ENCODE peak calls at places on chromosomes 3 and 15, in ten cellular contexts. Y, F, J, R, O, A, V, W, B and H are unnamed samples.

GRCh38 chr3:149465351-149465883 is 9.1 kb upstream of the TM4SF4 start:
- DNase-seq in Y (no peak), F (no peak), J (no peak), R (no peak), O (no peak), A (no peak), V (no peak), W (no peak), B (no peak), H (no peak)

GRCh38 chr3:5035113-5035512 is 55.9 kb downstream of the BHLHE40 start:
- DNase-seq in Y (no peak), F (no peak), J (no peak), R (no peak), O (no peak), A (no peak), V (no peak), W (no peak), B (no peak), H (no peak)

GRCh38 chr3:138165061-138165460 is 9.7 kb downstream of the DBR1 start:
- DNase-seq in Y (no peak), F (no peak), J (no peak), R (no peak), O (no peak), A (no peak), V (no peak), W (no peak), B (no peak), H (no peak)

GRCh38 chr3:73031573-73032103 is 29.8 kb upstream of the EBLN2 start:
- DNase-seq in Y (no peak), F (no peak), J (no peak), R (no peak), O (no peak), A (no peak), V (no peak), W (no peak), B (no peak), H (no peak)

GRCh38 chr15:34986326-34987181 is 1.5 kb downstream of the ZNF770 start:
- DNase-seq in Y (no peak), F (no peak), J (no peak), R (no peak), O (no peak), A (no peak), V (no peak), W (no peak), B (no peak), H (no peak)

GRCh38 chr3:69569520-69569919 is 169.7 kb upstream of the MITF start:
- DNase-seq in Y (no peak), F (no peak), J (no peak), R (no peak), O (no peak), A (no peak), V (no peak), W (no peak), B (no peak), H (no peak)

GRCh38 chr3:16323737-16324136 is 58.7 kb downstream of the OXNAD1 start:
- DNase-seq in Y (no peak), F (no peak), J (no peak), R (no peak), O (no peak), A (no peak), V (no peak), W (no peak), B (no peak), H (no peak)

GRCh38 chr15:80645494-80646065 is 49.5 kb upstream of the ABHD17C start:
- DNase-seq in Y (no peak), F (no peak), J (no peak), R (no peak), O (no peak), A (no peak), V (no peak), W (no peak), B (no peak), H (no peak)

GRCh38 chr3:161770532-161771386 is 274.2 kb downstream of the OTOL1 start:
- DNase-seq in Y (peak), F (no peak), J (no peak), R (no peak), O (no peak), A (no peak), V (no peak), W (peak), B (no peak), H (no peak)

GRCh38 chr3:170220871-170221270 is 1.4 kb upstream of the PRKCI start:
- DNase-seq in Y (no peak), F (no peak), J (no peak), R (no peak), O (no peak), A (no peak), V (no peak), W (no peak), B (no peak), H (no peak)

GRCh38 chr15:62344806-62345539 is 179.9 kb upstream of the C2CD4B start:
- DNase-seq in Y (peak), F (peak), J (no peak), R (no peak), O (no peak), A (no peak), V (no peak), W (peak), B (peak), H (peak)

GRCh38 chr3:156472150-156472549 is 82.8 kb downstream of the SSR3 start:
- DNase-seq in Y (no peak), F (no peak), J (no peak), R (no peak), O (no peak), A (no peak), V (no peak), W (peak), B (no peak), H (peak)

GRCh38 chr3:143445118-143445517 is 325.5 kb downstream of the CHST2 start:
- DNase-seq in Y (no peak), F (peak), J (no peak), R (no peak), O (no peak), A (no peak), V (no peak), W (peak), B (no peak), H (no peak)

GRCh38 chr15:60740787-60741354 is 261.9 kb upstream of the ICE2 start:
- DNase-seq in Y (no peak), F (no peak), J (no peak), R (no peak), O (no peak), A (no peak), V (no peak), W (no peak), B (no peak), H (no peak)

GRCh38 chr15:82647045-82647834 is at the start of gene CPEB1:
- DNase-seq in Y (no peak), F (no peak), J (peak), R (peak), O (no peak), A (peak), V (no peak), W (peak), B (no peak), H (peak)

GRCh38 chr3:152121292-152121654 is 147.5 kb upstream of the MBNL1 start:
- DNase-seq in Y (peak), F (peak), J (no peak), R (no peak), O (no peak), A (no peak), V (no peak), W (no peak), B (no peak), H (no peak)

GRCh38 chr3:138314751-138315150 is 14.9 kb downstream of the NME9 start:
- DNase-seq in Y (no peak), F (peak), J (no peak), R (no peak), O (no peak), A (no peak), V (no peak), W (no peak), B (no peak), H (no peak)

GRCh38 chr15:70596354-70597055 is 166.9 kb downstream of the UACA start:
- DNase-seq in Y (peak), F (peak), J (no peak), R (no peak), O (no peak), A (no peak), V (no peak), W (no peak), B (peak), H (no peak)

GRCh38 chr15:68550498-68551295 is 28.1 kb upstream of the CORO2B start:
- DNase-seq in Y (peak), F (peak), J (peak), R (no peak), O (no peak), A (peak), V (peak), W (peak), B (peak), H (peak)

GRCh38 chr3:194089357-194090177 is 46.4 kb upstream of the HES1 start:
- DNase-seq in Y (peak), F (peak), J (peak), R (no peak), O (no peak), A (peak), V (peak), W (peak), B (peak), H (peak)

GRCh38 chr3:157130138-157130880 is 29.6 kb downstream of the CCNL1 start:
- DNase-seq in Y (peak), F (peak), J (peak), R (no peak), O (peak), A (peak), V (peak), W (peak), B (peak), H (peak)

GRCh38 chr3:133941390-133941789 is 45.7 kb upstream of the RAB6B start:
- DNase-seq in Y (peak), F (peak), J (no peak), R (no peak), O (no peak), A (no peak), V (no peak), W (no peak), B (no peak), H (no peak)